ENCODE peak calls at places on chromosomes 6 and 20, in five cellular contexts. E is adrenal gland; D is activated CD8-positive, alpha-beta memory T cell treated with anti-CD3 and anti-CD28 coated beads, Interleukin-2, amount 10 ng/mL, durations not matched to agents 7 days and 5 days; M is aorta; W is RPMI8226. B is an unnamed sample.

GRCh38 chr6:1487239-1487638 is 97.9 kb downstream of the FOXF2 start:
- DNase-seq in W (no peak), M (no peak), D (no peak), E (no peak), B (no peak)

GRCh38 chr6:31814677-31815024 is 432 bp downstream of the HSPA1L start:
- DNase-seq in E (peak; percentile 98), M (peak; percentile 98), D (peak; percentile 88), W (peak; percentile 67), B (peak; percentile 98)

GRCh38 chr6:25178336-25178735 is 100.8 kb upstream of the CARMIL1 start:
- DNase-seq in W (no peak), E (no peak), D (no peak), M (no peak), B (no peak)

GRCh38 chr6:10272591-10272990 is 142.3 kb downstream of the TFAP2A start:
- DNase-seq in M (no peak), E (no peak), D (no peak), W (no peak), B (no peak)

GRCh38 chr6:7559651-7560385 is 18.3 kb downstream of the DSP start:
- DNase-seq in E (no peak), M (no peak), W (no peak), D (no peak), B (peak; percentile 10)

GRCh38 chr6:30730611-30731435 is 10.7 kb downstream of the TUBB start:
- DNase-seq in D (peak; percentile 91), W (peak; percentile 93), M (peak; percentile 83), E (peak; percentile 65), B (no peak)

GRCh38 chr20:58877374-58878360 is 25.2 kb downstream of the GNAS start:
- DNase-seq in W (no peak), E (no peak), D (peak; percentile 67), M (no peak), B (no peak)

GRCh38 chr6:106379951-106380350 is 19.4 kb downstream of the CRYBG1 start:
- DNase-seq in M (no peak), W (no peak), E (no peak), D (no peak), B (no peak)

GRCh38 chr6:168890306-168890995 is 363.2 kb downstream of the THBS2 start:
- DNase-seq in W (no peak), E (no peak), M (no peak), D (no peak), B (no peak)

GRCh38 chr6:151275121-151275520 is 35.4 kb downstream of the AKAP12 start:
- DNase-seq in M (no peak), D (no peak), E (no peak), W (no peak), B (no peak)

GRCh38 chr20:63861365-63861934 is at the start of gene ABHD16B:
- DNase-seq in E (no peak), W (no peak), D (no peak), M (no peak), B (no peak)

GRCh38 chr6:98980814-98981213 is 33.1 kb upstream of the FBXL4 start:
- DNase-seq in E (no peak), M (no peak), D (no peak), W (no peak), B (no peak)

GRCh38 chr20:50229156-50229605 is 38.6 kb downstream of the CEBPB start:
- DNase-seq in W (no peak), D (no peak), E (no peak), M (no peak), B (no peak)

GRCh38 chr6:155450194-155450593 is 5.4 kb downstream of the NOX3 start:
- DNase-seq in W (no peak), E (no peak), M (no peak), D (no peak), B (no peak)

GRCh38 chr6:12440981-12441380 is 150.8 kb downstream of the EDN1 start:
- DNase-seq in M (no peak), E (no peak), W (peak; percentile 34), D (no peak), B (no peak)

GRCh38 chr20:45039470-45039811 is 61.5 kb downstream of the KCNS1 start:
- DNase-seq in E (no peak), M (no peak), W (no peak), D (no peak), B (no peak)

GRCh38 chr6:6418421-6418820 is 98.0 kb upstream of the F13A1 start:
- DNase-seq in M (no peak), E (no peak), D (no peak), W (no peak), B (no peak)

GRCh38 chr6:156029296-156029985 is 573.8 kb upstream of the NOX3 start:
- DNase-seq in E (no peak), D (no peak), M (no peak), W (no peak), B (peak; percentile 17)

GRCh38 chr6:143961868-143962643 is 46.0 kb downstream of the PLAGL1 start:
- DNase-seq in W (no peak), E (no peak), M (no peak), D (no peak), B (no peak)

GRCh38 chr20:266213-266603 is 8.7 kb downstream of the DEFB132 start:
- DNase-seq in W (no peak), E (no peak), M (no peak), D (no peak), B (no peak)

GRCh38 chr6:27053738-27054137 is 193.8 kb upstream of the PRSS16 start:
- DNase-seq in D (no peak), W (no peak), E (no peak), M (no peak), B (no peak)

GRCh38 chr20:34753706-34754461 is 49.7 kb downstream of the TP53INP2 start:
- DNase-seq in E (no peak), D (no peak), M (no peak), W (no peak), B (no peak)

GRCh38 chr6:124928831-124929230 is 33.4 kb upstream of the RNF217 start:
- DNase-seq in D (no peak), M (no peak), E (no peak), W (no peak), B (no peak)

GRCh38 chr6:89563866-89564265 is 74.7 kb downstream of the LYRM2 start:
- DNase-seq in D (no peak), W (no peak), M (no peak), E (no peak), B (no peak)

GRCh38 chr6:48426636-48427035 is 315.6 kb upstream of the PTCHD4 start:
- DNase-seq in M (no peak), W (no peak), D (no peak), E (no peak), B (no peak)

GRCh38 chr6:144683216-144684070 is 398.3 kb downstream of the UTRN start:
- DNase-seq in D (no peak), M (no peak), E (no peak), W (no peak), B (no peak)

GRCh38 chr6:40398810-40399477 is 188.2 kb downstream of the LRFN2 start:
- DNase-seq in M (no peak), E (no peak), W (no peak), D (no peak), B (no peak)

GRCh38 chr20:58449703-58450138 is 60.7 kb downstream of the VAPB start:
- DNase-seq in M (no peak), D (no peak), E (no peak), W (no peak), B (no peak)

GRCh38 chr20:53750827-53751393 is 157.3 kb upstream of the ZNF217 start:
- DNase-seq in M (no peak), E (no peak), D (peak; percentile 80), W (no peak), B (no peak)

GRCh38 chr6:122798099-122798641 is 9.1 kb downstream of the SMPDL3A start:
- DNase-seq in M (no peak), D (peak; percentile 51), E (peak; percentile 66), W (no peak), B (no peak)

GRCh38 chr6:108707328-108707976 is 140.8 kb upstream of the ARMC2 start:
- DNase-seq in E (no peak), D (no peak), M (no peak), W (no peak), B (no peak)

GRCh38 chr20:47024461-47024937 is 129.9 kb downstream of the EYA2 start:
- DNase-seq in D (no peak), W (no peak), E (no peak), M (no peak), B (no peak)

GRCh38 chr6:35090734-35091133 is 50.4 kb downstream of the TCP11 start:
- DNase-seq in D (no peak), W (no peak), M (peak; percentile 47), E (no peak), B (no peak)

GRCh38 chr20:54980321-54980960 is 505.0 kb downstream of the DOK5 start:
- DNase-seq in D (no peak), E (no peak), M (no peak), W (peak; percentile 22), B (no peak)

GRCh38 chr20:5991623-5992441 is 41.4 kb downstream of the MCM8 start:
- DNase-seq in M (no peak), E (no peak), W (no peak), D (no peak), B (no peak)

GRCh38 chr6:33297956-33298772 is 578 bp downstream of the RGL2 start:
- DNase-seq in W (peak; percentile 74), D (peak; percentile 79), M (peak; percentile 85), E (peak; percentile 92), B (peak; percentile 94)

GRCh38 chr20:32111763-32112162 is 2.2 kb downstream of the TM9SF4 start:
- DNase-seq in M (no peak), E (no peak), W (no peak), D (no peak), B (no peak)